ENCODE peak calls at places on chromosomes 7 and 10, in four cellular contexts. B, E, T and L are unnamed samples.

GRCh38 chr10:33139191-33139646 is 181.2 kb upstream of the ITGB1 start:
- DNase-seq in B (no peak), E (no peak), T (peak; percentile 67), L (peak; percentile 96)

GRCh38 chr10:17028843-17029580 is 100.6 kb downstream of the CUBN start:
- DNase-seq in B (no peak), E (no peak), T (peak; percentile 42), L (no peak)

GRCh38 chr7:108266489-108266888 is 136.3 kb upstream of the LAMB4 start:
- DNase-seq in B (peak; percentile 54), E (no peak), T (no peak), L (no peak)

GRCh38 chr7:102275123-102275703 is 11.5 kb upstream of the SH2B2 start:
- DNase-seq in B (no peak), E (no peak), T (no peak), L (no peak)

GRCh38 chr7:24831240-24831639 is 74.0 kb upstream of the GSDME start:
- DNase-seq in B (no peak), E (no peak), T (no peak), L (no peak)

GRCh38 chr7:24757799-24758275 is 573 bp upstream of the GSDME start:
- DNase-seq in B (no peak), E (no peak), T (no peak), L (no peak)

GRCh38 chr10:72308320-72308987 is 34.7 kb downstream of the DDIT4 start:
- DNase-seq in B (peak; percentile 96), E (no peak), T (peak; percentile 63), L (no peak)

GRCh38 chr7:23658831-23659427 is 21.1 kb upstream of the FAM221A start:
- DNase-seq in B (no peak), E (no peak), T (no peak), L (no peak)

GRCh38 chr10:9825491-9826018 is 1192.1 kb upstream of the CELF2 start:
- DNase-seq in B (no peak), E (peak; percentile 27), T (no peak), L (no peak)

GRCh38 chr10:6097063-6097462 is 8.2 kb downstream of the RBM17 start:
- DNase-seq in B (no peak), E (no peak), T (no peak), L (no peak)

GRCh38 chr7:3029138-3029537 is 14.5 kb downstream of the CARD11 start:
- DNase-seq in B (no peak), E (no peak), T (no peak), L (no peak)

GRCh38 chr7:93382362-93382761 is 150.2 kb downstream of the VPS50 start:
- DNase-seq in B (no peak), E (no peak), T (no peak), L (no peak)

GRCh38 chr10:22158426-22158825 is 59.4 kb downstream of the EBLN1 start:
- DNase-seq in B (no peak), E (no peak), T (no peak), L (no peak)

GRCh38 chr10:35611750-35612149 is 6.6 kb downstream of the GJD4 start:
- DNase-seq in B (no peak), E (no peak), T (no peak), L (no peak)

GRCh38 chr10:34760606-34761005 is 54.5 kb downstream of the PARD3 start:
- DNase-seq in B (no peak), E (no peak), T (no peak), L (no peak)

GRCh38 chr10:50394832-50395231 is 143.5 kb upstream of the ASAH2 start:
- DNase-seq in B (no peak), E (no peak), T (no peak), L (no peak)

GRCh38 chr10:33163941-33164824 is 170.3 kb downstream of the NRP1 start:
- DNase-seq in B (no peak), E (no peak), T (no peak), L (no peak)

GRCh38 chr7:5348134-5349004 is 65.6 kb downstream of the SLC29A4 start:
- DNase-seq in B (no peak), E (no peak), T (no peak), L (no peak)

GRCh38 chr7:149843566-149843965 is 5.4 kb downstream of the ZNF862 start:
- DNase-seq in B (no peak), E (no peak), T (no peak), L (no peak)

GRCh38 chr10:6062101-6062771 is at the start of gene IL2RA:
- DNase-seq in B (no peak), E (no peak), T (peak; percentile 79), L (peak; percentile 74)

GRCh38 chr7:99562114-99562784 is 3.8 kb downstream of the ZNF655 start:
- DNase-seq in B (no peak), E (no peak), T (no peak), L (no peak)

GRCh38 chr7:107966701-107967100 is 36.3 kb downstream of the LAMB1 start:
- DNase-seq in B (peak; percentile 96), E (no peak), T (no peak), L (no peak)

GRCh38 chr7:620052-620451 is 100.4 kb upstream of the PDGFA start:
- DNase-seq in B (no peak), E (peak; percentile 9), T (no peak), L (no peak)

GRCh38 chr10:49353026-49353894 is 42.6 kb downstream of the DRGX start:
- DNase-seq in B (no peak), E (no peak), T (no peak), L (no peak)

GRCh38 chr10:62959553-62959952 is 143.4 kb upstream of the EGR2 start:
- DNase-seq in B (no peak), E (no peak), T (no peak), L (no peak)